ENCODE peak calls at places on chromosomes 1 and 21, in five cellular contexts. G is activated CD8-positive, alpha-beta T cell treated with anti-CD3 and anti-CD28 coated beads, Interleukin-2, amount 10 ng/mL, durations not matched to agents 7 days and 5 days; Q is fibroblast of the aortic adventitia; C is GM12865; H is NCI-H187 treated with DMSO at 0.1 percent for 48 hours. O is an unnamed sample.

GRCh38 chr1:55986003-55986402 is 593.4 kb downstream of the PLPP3 start:
- DNase-seq in G (no peak), Q (peak), C (no peak), H (no peak), O (no peak)

GRCh38 chr1:4587721-4588120 is 66.7 kb upstream of the AJAP1 start:
- DNase-seq in G (no peak), Q (no peak), C (no peak), H (no peak), O (no peak)

GRCh38 chr1:68145418-68146126 is 86.8 kb downstream of the WLS start:
- DNase-seq in G (no peak), Q (no peak), C (no peak), H (no peak), O (no peak)

GRCh38 chr1:61818992-61819391 is 76.7 kb downstream of the PATJ start:
- DNase-seq in G (no peak), Q (no peak), C (no peak), H (no peak), O (no peak)

GRCh38 chr21:31505975-31506374 is 153.5 kb upstream of the SOD1 start:
- DNase-seq in G (peak), Q (no peak), C (no peak), H (no peak), O (no peak)

GRCh38 chr21:46116189-46116845 is 18.4 kb downstream of the COL6A2 start:
- DNase-seq in G (no peak), Q (no peak), C (no peak), H (no peak), O (no peak)

GRCh38 chr1:69128204-69128603 is 439.5 kb upstream of the LRRC7 start:
- DNase-seq in G (no peak), Q (no peak), C (no peak), H (no peak), O (no peak)

GRCh38 chr1:84387480-84388163 is 10.7 kb upstream of the DNASE2B start:
- DNase-seq in G (no peak), Q (no peak), C (peak), H (no peak), O (peak)

GRCh38 chr1:17819129-17819802 is 64.1 kb downstream of the ACTL8 start:
- DNase-seq in G (no peak), Q (no peak), C (no peak), H (no peak), O (no peak)

GRCh38 chr1:145963218-145964019 is 956 bp downstream of the ANKRD34A start:
- DNase-seq in G (no peak), Q (peak), C (no peak), H (no peak), O (peak)

GRCh38 chr1:23931481-23931880 is 18.3 kb upstream of the CNR2 start:
- DNase-seq in G (no peak), Q (no peak), C (no peak), H (no peak), O (peak)